ENCODE peak calls at places on chromosomes 2 and 18, in nine cellular contexts. F is T-helper 9 cell; S is non-pigmented ciliary epithelial cell; W is right atrium auricular region; J is NCI-H748 treated with DMSO at 0.1 percent for 48 hours; T is CD8-positive, alpha-beta T cell; X is A549; O is EL; U is neural crest cell. P is an unnamed sample.

GRCh38 chr2:44549099-44549471 is 187.3 kb downstream of the CAMKMT start:
- DNase-seq in T (no peak), S (no peak), J (no peak), U (no peak), O (peak), F (no peak), X (peak), W (no peak), P (no peak)

GRCh38 chr2:168992026-168992425 is 39.1 kb downstream of the ABCB11 start:
- DNase-seq in U (no peak), F (no peak), X (no peak), S (no peak), J (no peak), T (no peak), O (peak), W (no peak), P (no peak)

GRCh38 chr2:54240515-54241219 is 15.4 kb downstream of the TSPYL6 start:
- DNase-seq in T (no peak), X (no peak), O (peak), S (peak), J (no peak), F (no peak), U (no peak), W (peak), P (no peak)

GRCh38 chr18:63207154-63207790 is 112.3 kb downstream of the BCL2 start:
- DNase-seq in U (no peak), X (no peak), O (no peak), T (no peak), F (no peak), J (peak), W (no peak), S (no peak), P (peak)

GRCh38 chr2:3636586-3637310 is 21.3 kb upstream of the ALLC start:
- DNase-seq in O (no peak), J (no peak), T (no peak), W (no peak), S (no peak), U (no peak), F (no peak), X (no peak), P (no peak)

GRCh38 chr2:232328038-232328435 is 50.5 kb upstream of the ALPP start:
- DNase-seq in F (no peak), S (no peak), J (no peak), W (no peak), U (no peak), T (no peak), O (no peak), X (no peak), P (no peak)

GRCh38 chr2:104408266-104408665 is 445.6 kb upstream of the POU3F3 start:
- DNase-seq in W (no peak), U (no peak), X (no peak), J (no peak), O (no peak), T (no peak), S (no peak), F (no peak), P (peak)

GRCh38 chr2:196263181-196263747 is 91.9 kb upstream of the STK17B start:
- DNase-seq in F (peak), J (no peak), O (peak), S (no peak), X (no peak), U (no peak), T (no peak), W (no peak), P (no peak)

GRCh38 chr2:30625600-30626208 is 178.7 kb downstream of the LCLAT1 start:
- DNase-seq in S (no peak), F (no peak), O (no peak), J (no peak), X (no peak), U (no peak), T (no peak), W (no peak), P (no peak)

GRCh38 chr2:238939074-238939473 is 91.2 kb downstream of the TWIST2 start:
- DNase-seq in T (no peak), S (no peak), J (no peak), X (no peak), U (no peak), W (peak), O (no peak), F (no peak), P (no peak)

GRCh38 chr2:8574196-8575010 is 107.5 kb upstream of the ID2 start:
- DNase-seq in J (no peak), F (no peak), O (no peak), X (no peak), W (no peak), U (no peak), T (no peak), S (no peak), P (no peak)

GRCh38 chr18:79010802-79011201 is 31.2 kb downstream of the SALL3 start:
- DNase-seq in J (peak), X (no peak), S (no peak), T (no peak), F (no peak), O (no peak), W (no peak), U (no peak), P (no peak)

GRCh38 chr2:134276381-134277172 is 22.7 kb downstream of the MGAT5 start:
- DNase-seq in O (peak), T (no peak), S (no peak), J (no peak), W (no peak), U (no peak), F (no peak), X (no peak), P (no peak)

GRCh38 chr2:73333564-73333963 is 40.2 kb upstream of the EGR4 start:
- DNase-seq in W (no peak), F (no peak), J (peak), U (no peak), X (no peak), T (no peak), O (no peak), S (no peak), P (peak)